ENCODE peak calls at places on chromosomes 11 and 22, in four cellular contexts. I, R, K and V are unnamed samples.

GRCh38 chr11:75826463-75827220 is 11.6 kb downstream of the UVRAG start:
- DNase-seq in R (no peak), K (no peak), I (no peak), V (no peak)

GRCh38 chr22:45163074-45163416 is 680 bp upstream of the NUP50 start:
- DNase-seq in K (no peak), I (peak), R (no peak), V (no peak)

GRCh38 chr11:113338730-113339129 is 24.3 kb downstream of the TTC12 start:
- DNase-seq in I (no peak), K (no peak), R (no peak), V (no peak)

GRCh38 chr22:38038426-38038825 is 18.8 kb upstream of the PICK1 start:
- DNase-seq in I (no peak), R (no peak), K (no peak), V (no peak)

GRCh38 chr22:19115628-19116027 is 6.6 kb downstream of the DGCR2 start:
- DNase-seq in R (no peak), K (no peak), I (peak), V (no peak)

GRCh38 chr11:64760759-64761417 is 1.1 kb upstream of the PYGM start:
- DNase-seq in I (peak), K (no peak), R (no peak), V (no peak)

GRCh38 chr11:122933434-122933833 is 48.2 kb downstream of the BSX start:
- DNase-seq in I (no peak), R (no peak), K (no peak), V (no peak)

GRCh38 chr11:1223346-1224108 is 661 bp downstream of the MUC5B start:
- DNase-seq in K (peak), R (no peak), I (no peak), V (no peak)